ENCODE peak calls at places on chromosomes 7 and 10, in seven cellular contexts. F, P, E, W, V, X and I are unnamed samples.

GRCh38 chr10:30736685-30737232 is 107.2 kb upstream of the LYZL2 start:
- DNase-seq in P (no peak), V (peak; percentile 100), W (peak; percentile 48), E (peak; percentile 87), F (no peak), X (no peak), I (no peak)

GRCh38 chr7:21128418-21128817 is 299.5 kb upstream of the SP4 start:
- DNase-seq in X (peak; percentile 97), F (no peak), V (no peak), E (no peak), W (no peak), P (no peak), I (peak; percentile 92)

GRCh38 chr7:140415361-140415760 is 11.5 kb downstream of the RAB19 start:
- DNase-seq in W (no peak), X (no peak), E (no peak), F (no peak), P (no peak), V (no peak), I (no peak)

GRCh38 chr7:151884276-151885201 is 7.6 kb upstream of the PRKAG2 start:
- DNase-seq in X (no peak), V (no peak), F (no peak), E (no peak), W (no peak), P (no peak), I (no peak)

GRCh38 chr7:132865766-132866531 is 215.9 kb downstream of the CHCHD3 start:
- DNase-seq in E (no peak), V (peak; percentile 86), P (no peak), X (no peak), F (no peak), W (no peak), I (no peak)

GRCh38 chr10:10056958-10057357 is 960.7 kb upstream of the CELF2 start:
- DNase-seq in E (no peak), W (no peak), F (no peak), P (no peak), V (no peak), X (no peak), I (no peak)

GRCh38 chr7:97305589-97305988 is 188.1 kb downstream of the SDHAF3 start:
- DNase-seq in V (no peak), P (no peak), F (no peak), W (no peak), E (no peak), X (no peak), I (no peak)

GRCh38 chr10:103493362-103493871 is at the start of gene NEURL1:
- DNase-seq in X (peak; percentile 14), F (peak; percentile 77), P (no peak), E (no peak), V (no peak), W (peak; percentile 41), I (no peak)

GRCh38 chr10:61618388-61618961 is 44.3 kb upstream of the CABCOCO1 start:
- DNase-seq in E (no peak), F (no peak), P (no peak), W (no peak), X (no peak), V (no peak), I (no peak)

GRCh38 chr7:156177396-156178055 is 365.3 kb upstream of the SHH start:
- DNase-seq in E (peak; percentile 24), F (no peak), X (peak; percentile 82), W (no peak), P (no peak), V (no peak), I (peak; percentile 18)

GRCh38 chr10:3783721-3784432 is 1.1 kb downstream of the KLF6 start:
- DNase-seq in P (peak; percentile 73), V (peak; percentile 57), F (no peak), X (peak; percentile 37), E (peak; percentile 79), W (peak; percentile 43), I (peak; percentile 21)

GRCh38 chr10:24465124-24465874 is 256.4 kb downstream of the KIAA1217 start:
- DNase-seq in F (no peak), E (no peak), X (no peak), W (no peak), P (no peak), V (peak; percentile 56), I (no peak)

GRCh38 chr10:119654540-119654939 is 3.4 kb downstream of the BAG3 start:
- DNase-seq in E (no peak), X (no peak), W (no peak), F (no peak), P (peak; percentile 67), V (no peak), I (peak; percentile 69)

GRCh38 chr7:139695616-139696015 is 82.2 kb downstream of the HIPK2 start:
- DNase-seq in X (no peak), W (no peak), P (no peak), V (no peak), E (no peak), F (no peak), I (no peak)

GRCh38 chr7:41886257-41886905 is 183.5 kb upstream of the INHBA start:
- DNase-seq in W (no peak), E (no peak), V (peak; percentile 84), F (no peak), X (no peak), P (no peak), I (no peak)

GRCh38 chr10:2508971-2509605 is 558.3 kb upstream of the PFKP start:
- DNase-seq in E (no peak), P (no peak), V (peak; percentile 33), W (no peak), X (no peak), F (no peak), I (no peak)

GRCh38 chr10:47152861-47153349 is 147.1 kb upstream of the GDF10 start:
- DNase-seq in P (no peak), V (peak; percentile 27), E (no peak), W (no peak), F (no peak), X (no peak), I (no peak)

GRCh38 chr10:32958085-32958991 is at the start of gene ITGB1:
- DNase-seq in E (peak; percentile 98), P (peak; percentile 97), F (peak; percentile 97), W (peak; percentile 89), V (peak; percentile 94), X (peak; percentile 89), I (peak; percentile 81)

GRCh38 chr7:4003536-4003935 is 678.6 kb upstream of the FOXK1 start:
- DNase-seq in V (no peak), X (no peak), F (no peak), E (no peak), W (no peak), P (no peak), I (no peak)

GRCh38 chr7:151795168-151795754 is 81.7 kb downstream of the PRKAG2 start:
- DNase-seq in X (no peak), V (no peak), E (no peak), F (peak; percentile 80), P (no peak), W (peak; percentile 92), I (no peak)

GRCh38 chr10:43845121-43845520 is 196.4 kb upstream of the ZNF32 start:
- DNase-seq in V (no peak), W (no peak), E (peak; percentile 69), F (no peak), X (no peak), P (no peak), I (no peak)

GRCh38 chr10:107126668-107127067 is 37.8 kb downstream of the SORCS1 start:
- DNase-seq in W (no peak), X (no peak), P (no peak), F (no peak), V (no peak), E (no peak), I (no peak)

GRCh38 chr10:10222288-10222945 is 795.3 kb upstream of the CELF2 start:
- DNase-seq in W (no peak), E (no peak), F (no peak), V (no peak), X (no peak), P (no peak), I (no peak)